ENCODE peak calls at places on chromosomes 4 and X, in seven cellular contexts. T is immature natural killer cell; B is activated T-cell treated with anti-CD3 and anti-CD28 coated beads, Interleukin-2, amount 50 U/mL, for 4 hours; S is stimulated activated CD4-positive, alpha-beta T cell treated with anti-CD3 and anti-CD28 coated beads, Interleukin-2, amount 100 ng/mL, for 24 hours; A is IMR-90; W is ecto neural progenitor cell; F is anterior cingulate cortex. D is an unnamed sample.

GRCh38 chr4:23374280-23374679 is 515.6 kb downstream of the PPARGC1A start:
- DNase-seq in B (no peak), W (no peak), A (no peak), F (no peak), S (no peak), T (no peak), D (no peak)

GRCh38 chrX:53990201-53990600 is 54.1 kb downstream of the PHF8 start:
- DNase-seq in A (peak), F (no peak), T (no peak), S (no peak), B (no peak), W (no peak), D (no peak)

GRCh38 chrX:76657499-76657898 is 230.0 kb downstream of the MAGEE1 start:
- DNase-seq in S (no peak), A (no peak), T (no peak), F (no peak), B (no peak), W (no peak), D (no peak)

GRCh38 chr4:123081971-123082370 is 159.6 kb upstream of the NUDT6 start:
- DNase-seq in W (no peak), B (no peak), F (no peak), S (no peak), T (no peak), A (no peak), D (no peak)

GRCh38 chr4:115671581-115671980 is 558.2 kb upstream of the NDST4 start:
- DNase-seq in W (no peak), S (no peak), T (no peak), A (no peak), B (no peak), F (no peak), D (no peak)

GRCh38 chrX:49760288-49760885 is 64.6 kb upstream of the PAGE1 start:
- DNase-seq in B (no peak), A (no peak), S (no peak), W (no peak), F (no peak), T (no peak), D (no peak)

GRCh38 chr4:153107246-153107645 is 97.0 kb upstream of the TRIM2 start:
- DNase-seq in A (no peak), S (no peak), W (no peak), T (no peak), B (no peak), F (no peak), D (no peak)

GRCh38 chr4:148834804-148835598 is 392.8 kb upstream of the NR3C2 start:
- DNase-seq in W (no peak), A (peak), T (no peak), B (no peak), F (no peak), S (no peak), D (no peak)

GRCh38 chr4:176769519-176769918 is 23.2 kb downstream of the VEGFC start:
- DNase-seq in B (no peak), S (no peak), T (no peak), A (peak), W (no peak), F (no peak), D (no peak)

GRCh38 chrX:133265331-133265730 is 47.2 kb upstream of the TFDP3 start:
- DNase-seq in A (no peak), F (no peak), T (no peak), W (peak), B (no peak), S (no peak), D (no peak)

GRCh38 chrX:129739591-129739990 is 812 bp downstream of the XPNPEP2 start:
- DNase-seq in B (no peak), W (no peak), T (no peak), S (no peak), A (no peak), F (no peak), D (no peak)

GRCh38 chr4:4805805-4806345 is 53.6 kb upstream of the MSX1 start:
- DNase-seq in S (no peak), F (no peak), B (no peak), W (no peak), T (no peak), A (no peak), D (no peak)

GRCh38 chr4:8033067-8033755 is 93.5 kb upstream of the AFAP1 start:
- DNase-seq in W (no peak), T (no peak), F (no peak), A (no peak), S (no peak), B (no peak), D (no peak)

GRCh38 chr4:187019896-187020295 is 296.2 kb upstream of the FAT1 start:
- DNase-seq in S (no peak), W (no peak), B (no peak), F (no peak), T (no peak), A (no peak), D (no peak)

GRCh38 chrX:2243913-2244460 is 256.8 kb downstream of the DHRSX start:
- DNase-seq in F (no peak), T (no peak), W (no peak), A (peak), S (no peak), B (no peak), D (no peak)

GRCh38 chrX:20248592-20249192 is 18.0 kb downstream of the RPS6KA3 start:
- DNase-seq in T (no peak), W (no peak), S (no peak), F (no peak), A (no peak), B (no peak), D (no peak)

GRCh38 chrX:154120567-154120966 is 23.1 kb upstream of the MECP2 start:
- DNase-seq in W (no peak), F (no peak), B (no peak), A (no peak), S (no peak), T (no peak), D (no peak)

GRCh38 chrX:70128071-70128470 is 5.2 kb upstream of the IGBP1 start:
- DNase-seq in W (no peak), S (no peak), A (no peak), B (no peak), T (no peak), F (no peak), D (no peak)

GRCh38 chrX:21374994-21375794 is 976 bp downstream of the CNKSR2 start:
- DNase-seq in F (no peak), A (no peak), S (no peak), T (no peak), B (no peak), W (peak), D (no peak)

GRCh38 chr4:145541266-145541770 is 59.7 kb downstream of the SMAD1 start:
- DNase-seq in W (no peak), B (no peak), T (no peak), F (no peak), A (no peak), S (no peak), D (no peak)

GRCh38 chr4:140238353-140239041 is 84.5 kb upstream of the MAML3 start:
- DNase-seq in W (peak), A (peak), T (no peak), B (no peak), F (peak), S (no peak), D (peak)

GRCh38 chrX:2351321-2351720 is 149.5 kb downstream of the DHRSX start:
- DNase-seq in A (peak), T (no peak), S (no peak), F (no peak), B (no peak), W (no peak), D (no peak)